ENCODE peak calls at places on chromosomes 2 and 18, in seven cellular contexts. E is body of pancreas, X is fibroblast of lung, O is left ventricle myocardium inferior, V is K562, B is Peyer's patch, Y is tibial nerve. F is an unnamed sample.

GRCh38 chr2:223688094-223688835 is 86.1 kb upstream of the SCG2 start:
- DNase-seq in E (no peak), X (no peak), O (no peak), V (no peak), B (no peak), Y (no peak), F (no peak)

GRCh38 chr2:1743396-1744150 is 742 bp downstream of the PXDN start:
- DNase-seq in E (no peak), X (peak; percentile 74), O (no peak), V (no peak), B (peak; percentile 52), Y (no peak), F (peak; percentile 44)

GRCh38 chr2:229896857-229897256 is 25.0 kb downstream of the TRIP12 start:
- DNase-seq in E (no peak), X (no peak), O (no peak), V (no peak), B (no peak), Y (no peak), F (no peak)

GRCh38 chr2:65265090-65266045 is 37.7 kb downstream of the ACTR2 start:
- DNase-seq in E (peak; percentile 20), X (peak; percentile 93), O (no peak), V (peak; percentile 35), B (no peak), Y (peak; percentile 70), F (peak; percentile 39)

GRCh38 chr2:166568409-166568808 is 74.4 kb upstream of the SCN7A start:
- DNase-seq in E (no peak), X (no peak), O (no peak), V (no peak), B (no peak), Y (no peak), F (no peak)

GRCh38 chr2:111663471-111663951 is 220.5 kb downstream of the ANAPC1 start:
- DNase-seq in E (no peak), X (peak; percentile 50), O (no peak), V (peak; percentile 37), B (no peak), Y (no peak), F (no peak)

GRCh38 chr2:217993817-217994459 is 8.9 kb downstream of the TNS1 start:
- DNase-seq in E (peak; percentile 85), X (peak; percentile 37), O (peak; percentile 70), V (peak; percentile 78), B (no peak), Y (peak; percentile 75), F (peak; percentile 65)

GRCh38 chr2:11827547-11827946 is 81.1 kb downstream of the LPIN1 start:
- DNase-seq in E (no peak), X (no peak), O (no peak), V (no peak), B (no peak), Y (no peak), F (no peak)

GRCh38 chr18:49561377-49562193 is at the start of gene LIPG:
- DNase-seq in E (peak; percentile 56), X (peak; percentile 77), O (no peak), V (peak; percentile 79), B (peak; percentile 87), Y (no peak), F (peak; percentile 72)

GRCh38 chr18:13318644-13319501 is 100.3 kb downstream of the LDLRAD4 start:
- DNase-seq in E (no peak), X (no peak), O (no peak), V (no peak), B (no peak), Y (no peak), F (no peak)

GRCh38 chr2:216318470-216318869 is 53.8 kb downstream of the MARCHF4 start:
- DNase-seq in E (no peak), X (no peak), O (no peak), V (no peak), B (no peak), Y (no peak), F (no peak)

GRCh38 chr2:215022418-215022817 is 116.0 kb downstream of the ABCA12 start:
- DNase-seq in E (no peak), X (peak; percentile 8), O (no peak), V (no peak), B (no peak), Y (no peak), F (no peak)

GRCh38 chr2:99081886-99082285 is 59.6 kb upstream of the C2orf15 start:
- DNase-seq in E (no peak), X (no peak), O (no peak), V (no peak), B (no peak), Y (no peak), F (no peak)

GRCh38 chr18:5967666-5968065 is 72.3 kb upstream of the TMEM200C start:
- DNase-seq in E (no peak), X (no peak), O (no peak), V (no peak), B (no peak), Y (no peak), F (no peak)

GRCh38 chr2:3712841-3713503 is 9.6 kb downstream of the DCDC2C start:
- DNase-seq in E (no peak), X (peak; percentile 30), O (no peak), V (no peak), B (no peak), Y (no peak), F (no peak)

GRCh38 chr2:215900203-215900611 is 113.1 kb downstream of the MREG start:
- DNase-seq in E (peak; percentile 5), X (peak; percentile 63), O (no peak), V (no peak), B (no peak), Y (peak; percentile 46), F (no peak)

GRCh38 chr2:148555622-148556294 is 88.8 kb upstream of the EPC2 start:
- DNase-seq in E (no peak), X (no peak), O (no peak), V (no peak), B (no peak), Y (no peak), F (no peak)

GRCh38 chr2:48249093-48249492 is 280.9 kb upstream of the STON1 start:
- DNase-seq in E (no peak), X (peak; percentile 92), O (no peak), V (no peak), B (no peak), Y (no peak), F (no peak)

GRCh38 chr2:60735496-60736250 is 20.4 kb upstream of the PAPOLG start:
- DNase-seq in E (peak; percentile 11), X (no peak), O (no peak), V (peak; percentile 34), B (no peak), Y (no peak), F (no peak)

GRCh38 chr2:239223330-239224248 is 177.2 kb downstream of the HDAC4 start:
- DNase-seq in E (peak; percentile 52), X (peak; percentile 56), O (no peak), V (no peak), B (peak; percentile 83), Y (no peak), F (no peak)

GRCh38 chr18:54279477-54280205 is 10.3 kb downstream of the POLI start:
- DNase-seq in E (no peak), X (no peak), O (no peak), V (no peak), B (no peak), Y (no peak), F (no peak)

GRCh38 chr2:227748079-227748478 is 2.4 kb downstream of the SCYGR8 start:
- DNase-seq in E (no peak), X (no peak), O (no peak), V (peak; percentile 18), B (no peak), Y (no peak), F (peak; percentile 26)
- TF ChIP-seq CTCF in E (no peak), X (peak; percentile 45), O (no peak), V (peak; percentile 56), B (no peak), Y (no peak), F (peak; percentile 67)

DNA sequence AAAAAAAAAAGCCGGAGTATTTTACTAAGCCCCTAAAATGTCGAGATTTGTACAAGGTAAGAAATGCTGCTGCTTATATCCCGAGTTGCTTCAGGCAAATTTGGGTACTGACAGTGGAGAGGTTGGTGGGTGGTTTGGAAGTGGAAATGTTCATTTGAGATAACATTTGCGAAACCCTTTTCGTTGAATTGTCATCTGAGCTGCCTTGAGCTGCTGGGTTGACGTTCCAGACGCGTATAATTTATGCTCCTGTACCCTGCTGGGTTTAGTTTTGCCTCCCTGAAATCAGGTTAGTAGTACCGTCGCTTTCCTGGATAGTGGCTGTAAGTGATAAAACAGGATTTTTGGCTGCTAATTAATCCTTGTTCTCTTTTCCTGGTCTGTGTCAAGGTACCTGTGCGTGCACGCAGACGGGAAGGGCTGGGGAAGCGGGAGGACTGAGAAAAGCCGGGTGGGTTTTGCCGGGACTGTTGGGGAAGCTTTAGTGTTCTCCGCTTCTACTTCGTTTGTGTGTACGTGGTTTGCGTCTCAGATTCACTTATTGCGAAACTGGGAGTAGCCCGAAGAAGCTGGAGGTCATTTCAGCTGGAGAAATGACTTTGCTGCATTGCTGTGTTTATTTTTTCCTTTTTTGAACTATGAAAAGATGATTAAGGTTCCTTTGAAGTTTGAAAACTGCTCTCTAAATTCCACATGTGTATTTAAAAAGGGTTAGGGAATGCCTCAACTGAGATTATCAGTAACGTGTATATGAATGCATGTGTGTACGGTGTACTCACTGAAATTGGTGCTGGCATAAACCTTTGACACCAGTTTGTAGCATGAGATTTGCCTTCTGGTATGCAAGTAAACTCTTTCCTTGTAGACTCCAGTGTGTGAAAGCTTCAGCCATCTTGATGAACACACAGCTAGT is 709 bp downstream of the UGP2 start:
- DNase-seq in E (peak; percentile 50), X (peak; percentile 93), O (no peak), V (peak; percentile 58), B (peak; percentile 56), Y (peak; percentile 61), F (no peak)
- H3K36me3 ChIP-seq in E (no peaks in the 10 kb centered on the region), X (no peaks in the 10 kb centered on the region), O (no peaks in the 10 kb centered on the region), V (no peaks in the 10 kb centered on the region), B (no peaks in the 10 kb centered on the region), Y (no peaks in the 10 kb centered on the region), F (peaks cover 4% of the 10 kb centered on the region)

DNA sequence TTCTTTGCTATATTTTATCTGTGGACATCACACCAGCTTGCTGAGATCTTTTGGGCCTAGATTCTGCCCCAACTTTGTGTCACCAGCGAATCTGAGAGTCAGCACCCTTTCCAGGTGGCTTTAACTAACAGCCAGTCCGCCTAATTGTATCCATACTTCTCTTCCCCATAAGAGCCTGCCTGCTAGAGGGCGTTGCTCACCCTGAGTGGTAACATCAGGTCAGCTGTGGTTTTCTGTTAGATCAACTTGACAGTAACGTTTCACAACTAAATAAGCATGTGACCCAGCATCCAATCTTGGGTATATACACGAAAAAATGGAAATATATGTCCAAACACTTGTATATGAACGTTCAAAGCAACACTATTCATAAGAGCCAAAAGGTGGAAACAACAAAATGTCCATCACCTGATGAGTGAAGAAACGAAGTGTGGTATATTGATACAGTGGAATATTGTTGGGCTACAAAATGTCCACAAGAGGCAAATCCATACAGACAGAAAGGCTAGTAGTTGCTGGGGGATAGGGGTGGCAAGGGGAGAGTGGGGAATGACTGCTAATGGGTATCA is 24.9 kb downstream of the EFHD1 start:
- DNase-seq in E (no peak), X (peak; percentile 18), O (no peak), V (peak; percentile 36), B (no peak), Y (no peak), F (no peak)
- TF ChIP-seq CTCF in E (no peak), X (peak; percentile 13), O (no peak), V (peak; percentile 25), B (no peak), Y (no peak), F (no peak)

DNA sequence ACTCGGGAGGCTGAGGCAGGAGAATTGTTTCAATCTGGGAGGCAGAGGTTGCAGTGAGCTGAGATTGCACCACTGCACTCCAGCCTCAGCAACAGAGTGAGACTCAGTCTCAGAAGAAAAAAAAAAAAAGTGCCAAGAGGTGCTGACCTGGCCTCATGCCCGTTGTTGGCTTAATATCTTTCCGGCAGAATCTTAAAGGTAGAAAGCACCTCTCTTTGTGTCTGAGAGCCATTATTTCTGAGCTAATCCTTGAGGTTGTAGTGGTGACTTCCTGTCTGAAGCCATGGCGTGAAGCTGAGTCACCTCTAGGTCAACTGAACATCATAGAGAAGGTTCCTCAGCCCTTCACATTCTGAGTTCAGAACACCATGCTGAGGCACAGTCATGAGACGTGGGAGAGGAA is 60.4 kb downstream of the WDSUB1 start:
- DNase-seq in E (peak; percentile 35), X (peak; percentile 38), O (no peak), V (peak; percentile 60), B (no peak), Y (no peak), F (no peak)
- H3K36me3 ChIP-seq in E (peaks cover 10% of the 10 kb centered on the region), X (peaks cover 7% of the 10 kb centered on the region), O (peaks cover 96% of the 10 kb centered on the region), V (no peaks in the 10 kb centered on the region), B (no peaks in the 10 kb centered on the region), Y (no peaks in the 10 kb centered on the region), F (peaks cover 47% of the 10 kb centered on the region)